ENCODE peak calls at places on chromosome 22, in seven cellular contexts. T, X, U, Y, R, M and Z are unnamed samples.
A peak's percentile ranks its signal among the peaks of the same experiment; 100 is the strongest.

GRCh38 chr22:37560682-37561208 is 465 bp downstream of the CDC42EP1 start:
- DNase-seq in T (peak; percentile 75), X (peak; percentile 82), U (peak; percentile 78), Y (peak; percentile 72), R (no peak), M (peak; percentile 76), Z (peak; percentile 69)

GRCh38 chr22:19038728-19039447 is 83.3 kb downstream of the DGCR2 start:
- DNase-seq in T (no peak), X (peak; percentile 31), U (no peak), Y (no peak), R (no peak), M (no peak), Z (no peak)

GRCh38 chr22:43798492-43798891 is 13.6 kb downstream of the EFCAB6 start:
- DNase-seq in T (peak; percentile 50), X (no peak), U (no peak), Y (no peak), R (no peak), M (no peak), Z (no peak)

GRCh38 chr22:23356094-23356493 is 175.8 kb downstream of the BCR start:
- DNase-seq in T (no peak), X (no peak), U (no peak), Y (no peak), R (no peak), M (no peak), Z (no peak)

GRCh38 chr22:38788417-38788816 is 5.5 kb downstream of the DNAL4 start:
- DNase-seq in T (peak; percentile 97), X (no peak), U (no peak), Y (peak; percentile 96), R (no peak), M (peak; percentile 72), Z (peak; percentile 44)

GRCh38 chr22:17257091-17257490 is 37.9 kb upstream of the ADA2 start:
- DNase-seq in T (no peak), X (no peak), U (no peak), Y (no peak), R (no peak), M (no peak), Z (no peak)

GRCh38 chr22:44182591-44183588 is 2.2 kb downstream of the PARVG start:
- DNase-seq in T (no peak), X (no peak), U (no peak), Y (no peak), R (peak; percentile 72), M (peak; percentile 34), Z (peak; percentile 48)

GRCh38 chr22:39710380-39711117 is 140.0 kb downstream of the CACNA1I start:
- DNase-seq in T (peak; percentile 8), X (peak; percentile 47), U (no peak), Y (no peak), R (no peak), M (peak; percentile 47), Z (no peak)

GRCh38 chr22:26364066-26365015 is 64.7 kb upstream of the ASPHD2 start:
- DNase-seq in T (peak; percentile 77), X (peak; percentile 42), U (peak; percentile 21), Y (peak; percentile 85), R (peak; percentile 55), M (peak; percentile 53), Z (peak; percentile 26)

GRCh38 chr22:43477966-43478365 is 66.2 kb downstream of the MPPED1 start:
- DNase-seq in T (no peak), X (no peak), U (no peak), Y (no peak), R (no peak), M (no peak), Z (no peak)

GRCh38 chr22:36546932-36547331 is 18.0 kb upstream of the EIF3D start:
- DNase-seq in T (peak; percentile 91), X (no peak), U (no peak), Y (peak; percentile 91), R (no peak), M (no peak), Z (no peak)

GRCh38 chr22:44259366-44260215 is 53.2 kb downstream of the SHISAL1 start:
- DNase-seq in T (no peak), X (no peak), U (peak; percentile 7), Y (no peak), R (no peak), M (no peak), Z (no peak)

GRCh38 chr22:43530864-43531201 is 119.0 kb downstream of the MPPED1 start:
- DNase-seq in T (no peak), X (no peak), U (no peak), Y (no peak), R (no peak), M (no peak), Z (no peak)

GRCh38 chr22:33770723-33771122 is 149.6 kb downstream of the LARGE1 start:
- DNase-seq in T (no peak), X (no peak), U (no peak), Y (no peak), R (no peak), M (no peak), Z (no peak)

GRCh38 chr22:27504854-27505253 is 296.7 kb downstream of the MN1 start:
- DNase-seq in T (no peak), X (no peak), U (no peak), Y (no peak), R (no peak), M (no peak), Z (no peak)
- H3K27ac ChIP-seq in T (no peak overlapping the region), X (no peak overlapping the region), U (no peak overlapping the region), Y (no peak overlapping the region), R (no peak overlapping the region), M (no peak overlapping the region), Z (no peak overlapping the region)

DNA sequence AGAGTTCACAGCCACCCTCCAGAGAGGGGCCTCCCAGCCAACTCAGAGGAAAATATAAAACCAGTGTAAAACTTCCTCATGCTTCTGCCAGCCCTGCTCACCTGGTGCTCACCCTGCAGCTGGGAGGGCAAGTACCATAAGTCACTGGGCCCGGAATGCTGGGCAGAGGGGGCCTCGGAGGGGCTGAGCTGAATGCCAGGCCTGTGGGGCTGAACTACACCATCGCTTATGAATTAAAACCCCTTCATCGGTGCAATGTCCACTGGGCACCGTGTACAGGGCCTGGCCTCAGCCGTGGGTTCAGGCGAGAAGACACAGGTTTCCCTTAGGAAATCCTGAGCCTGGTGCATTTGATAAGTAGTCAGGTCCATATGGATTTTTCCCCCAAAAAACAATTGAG is 828.6 kb downstream of the TBC1D22A start:
- DNase-seq in T (no peak), X (no peak), U (no peak), Y (no peak), R (no peak), M (no peak), Z (no peak)
- H3K9me3 ChIP-seq in T (no peaks in the 10 kb centered on the region), X (no peaks in the 10 kb centered on the region), U (no peaks in the 10 kb centered on the region), Y (peaks cover 4% of the 10 kb centered on the region), R (no peaks in the 10 kb centered on the region), M (no peaks in the 10 kb centered on the region), Z (peaks cover 10% of the 10 kb centered on the region)

GRCh38 chr22:29780781-29781676 is 13.9 kb downstream of the UQCR10 start:
- DNase-seq in T (peak; percentile 96), X (peak; percentile 55), U (peak; percentile 37), Y (peak; percentile 58), R (no peak), M (no peak), Z (no peak)
- H3K27ac ChIP-seq in T (peak overlapping the region; percentile 97), X (no peak overlapping the region), U (peak overlapping the region; percentile 52), Y (peak overlapping the region; percentile 77), R (no peak overlapping the region), M (peak overlapping the region; percentile 63), Z (peak overlapping the region; percentile 88)

DNA sequence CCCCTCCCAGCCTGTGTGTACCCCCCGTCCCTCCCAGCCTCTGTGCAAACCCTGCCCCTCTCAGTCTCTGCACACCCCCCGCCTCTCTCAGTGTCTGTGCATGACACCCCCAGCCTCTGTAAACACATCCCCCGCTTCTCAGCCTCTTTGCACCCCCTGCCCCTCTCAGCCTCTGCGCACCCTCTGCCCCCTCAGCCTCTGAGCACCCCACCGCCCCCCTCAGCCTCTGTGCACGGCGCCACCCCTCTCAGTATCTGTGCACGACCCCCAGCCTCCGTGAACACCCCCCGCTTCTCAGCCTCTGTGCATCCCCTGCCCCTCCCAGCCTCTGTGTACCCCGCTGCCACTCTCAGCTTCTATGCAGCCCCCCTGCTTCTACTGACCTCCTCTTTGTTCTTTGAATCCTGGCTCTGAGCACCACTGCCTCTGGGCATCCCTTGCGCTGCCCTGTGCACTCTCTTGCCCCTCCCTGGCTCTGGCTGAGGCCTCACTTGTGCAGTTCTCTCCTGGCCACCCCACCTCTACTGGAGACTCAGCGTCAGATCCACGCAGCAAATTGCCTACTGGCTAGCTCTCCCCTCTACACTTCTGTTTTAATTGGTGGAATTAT is 838.4 kb downstream of the TBC1D22A start:
- DNase-seq in T (no peak), X (no peak), U (no peak), Y (no peak), R (no peak), M (no peak), Z (no peak)
- H3K9me3 ChIP-seq in T (no peaks in the 10 kb centered on the region), X (no peaks in the 10 kb centered on the region), U (no peaks in the 10 kb centered on the region), Y (peaks cover 2% of the 10 kb centered on the region), R (no peaks in the 10 kb centered on the region), M (no peaks in the 10 kb centered on the region), Z (no peaks in the 10 kb centered on the region)

GRCh38 chr22:45677060-45677459 is 5.4 kb downstream of the ATXN10 start:
- DNase-seq in T (no peak), X (no peak), U (no peak), Y (no peak), R (no peak), M (no peak), Z (no peak)

GRCh38 chr22:45680932-45681700 is 9.5 kb downstream of the ATXN10 start:
- DNase-seq in T (peak; percentile 94), X (no peak), U (no peak), Y (peak; percentile 77), R (no peak), M (no peak), Z (no peak)

GRCh38 chr22:45676024-45676423 is 4.4 kb downstream of the ATXN10 start:
- DNase-seq in T (no peak), X (no peak), U (no peak), Y (no peak), R (no peak), M (no peak), Z (no peak)

GRCh38 chr22:45682069-45682468 is 10.4 kb downstream of the ATXN10 start:
- DNase-seq in T (peak; percentile 44), X (no peak), U (no peak), Y (no peak), R (no peak), M (no peak), Z (no peak)

GRCh38 chr22:45678961-45679912 is 7.6 kb downstream of the ATXN10 start:
- DNase-seq in T (peak; percentile 87), X (no peak), U (no peak), Y (peak; percentile 34), R (no peak), M (no peak), Z (no peak)
- H3K27ac ChIP-seq in T (peak overlapping the region; percentile 77), X (no peak overlapping the region), U (no peak overlapping the region), Y (peak overlapping the region; percentile 69), R (no peak overlapping the region), M (no peak overlapping the region), Z (no peak overlapping the region)

GRCh38 chr22:49531533-49531895 is 296.2 kb downstream of the BRD1 start:
- DNase-seq in T (no peak), X (no peak), U (no peak), Y (no peak), R (peak; percentile 14), M (no peak), Z (no peak)
- H3K9me3 ChIP-seq in T (no peaks in the 10 kb centered on the region), X (no peaks in the 10 kb centered on the region), U (no peaks in the 10 kb centered on the region), Y (no peaks in the 10 kb centered on the region), R (no peaks in the 10 kb centered on the region), M (no peaks in the 10 kb centered on the region), Z (peaks cover 8% of the 10 kb centered on the region)